ENCODE peak calls at places on chromosomes 2 and 18, in six cellular contexts. One of them, this sample, is unnamed.

GRCh38 chr2:8609357-8609804 is 72.5 kb upstream of the ID2 start:
- DNase-seq in left lung: no peak
- DNase-seq in Calu3: no peak
- DNase-seq in epithelial cell of esophagus: no peak
- DNase-seq in thoracic aorta: no peak
- DNase-seq in osteocyte: no peak
- DNase-seq in this sample: no peak

GRCh38 chr2:222256250-222256649 is 42.5 kb downstream of the PAX3 start:
- DNase-seq in left lung: no peak
- DNase-seq in Calu3: no peak
- DNase-seq in epithelial cell of esophagus: no peak
- DNase-seq in thoracic aorta: no peak
- DNase-seq in osteocyte: no peak
- DNase-seq in this sample: no peak

GRCh38 chr2:40032650-40033319 is 253.7 kb upstream of the THUMPD2 start:
- DNase-seq in left lung: no peak
- DNase-seq in Calu3: no peak
- DNase-seq in epithelial cell of esophagus: peak
- DNase-seq in thoracic aorta: no peak
- DNase-seq in osteocyte: no peak
- DNase-seq in this sample: no peak

GRCh38 chr2:224973112-224974016 is 68.9 kb downstream of the DOCK10 start:
- DNase-seq in left lung: no peak
- DNase-seq in Calu3: peak
- DNase-seq in epithelial cell of esophagus: peak
- DNase-seq in thoracic aorta: no peak
- DNase-seq in osteocyte: no peak
- DNase-seq in this sample: no peak

GRCh38 chr2:65388626-65389390 is 43.6 kb downstream of the SPRED2 start:
- DNase-seq in left lung: no peak
- DNase-seq in Calu3: no peak
- DNase-seq in epithelial cell of esophagus: peak
- DNase-seq in thoracic aorta: no peak
- DNase-seq in osteocyte: peak
- DNase-seq in this sample: no peak

GRCh38 chr18:33231474-33232317 is 208.8 kb downstream of the CCDC178 start:
- DNase-seq in left lung: peak
- DNase-seq in Calu3: peak
- DNase-seq in epithelial cell of esophagus: peak
- DNase-seq in thoracic aorta: peak
- DNase-seq in osteocyte: peak
- DNase-seq in this sample: no peak

GRCh38 chr2:16111838-16112210 is 171.5 kb downstream of the MYCN start:
- DNase-seq in left lung: no peak
- DNase-seq in Calu3: no peak
- DNase-seq in epithelial cell of esophagus: no peak
- DNase-seq in thoracic aorta: no peak
- DNase-seq in osteocyte: no peak
- DNase-seq in this sample: no peak

GRCh38 chr2:167814881-167815718 is 432.3 kb downstream of the STK39 start:
- DNase-seq in left lung: no peak
- DNase-seq in Calu3: no peak
- DNase-seq in epithelial cell of esophagus: no peak
- DNase-seq in thoracic aorta: no peak
- DNase-seq in osteocyte: no peak
- DNase-seq in this sample: no peak

GRCh38 chr2:109299466-109299865 is 170.5 kb downstream of the SH3RF3 start:
- DNase-seq in left lung: no peak
- DNase-seq in Calu3: no peak
- DNase-seq in epithelial cell of esophagus: no peak
- DNase-seq in thoracic aorta: no peak
- DNase-seq in osteocyte: no peak
- DNase-seq in this sample: no peak

GRCh38 chr2:45285791-45286390 is 276.6 kb upstream of the SIX2 start:
- DNase-seq in left lung: no peak
- DNase-seq in Calu3: no peak
- DNase-seq in epithelial cell of esophagus: no peak
- DNase-seq in thoracic aorta: no peak
- DNase-seq in osteocyte: no peak
- DNase-seq in this sample: no peak

GRCh38 chr2:241268716-241269445 is 46.6 kb downstream of the HDLBP start:
- DNase-seq in left lung: no peak
- DNase-seq in Calu3: no peak
- DNase-seq in epithelial cell of esophagus: peak
- DNase-seq in thoracic aorta: no peak
- DNase-seq in osteocyte: peak
- DNase-seq in this sample: no peak

GRCh38 chr2:101899257-101899656 is 92.5 kb upstream of the IL1R2 start:
- DNase-seq in left lung: no peak
- DNase-seq in Calu3: no peak
- DNase-seq in epithelial cell of esophagus: no peak
- DNase-seq in thoracic aorta: no peak
- DNase-seq in osteocyte: no peak
- DNase-seq in this sample: no peak

GRCh38 chr2:16248571-16249105 is 308.3 kb downstream of the MYCN start:
- DNase-seq in left lung: no peak
- DNase-seq in Calu3: no peak
- DNase-seq in epithelial cell of esophagus: no peak
- DNase-seq in thoracic aorta: no peak
- DNase-seq in osteocyte: peak
- DNase-seq in this sample: peak

GRCh38 chr2:125330133-125330532 is 1305.0 kb downstream of the CNTNAP5 start:
- DNase-seq in left lung: no peak
- DNase-seq in Calu3: no peak
- DNase-seq in epithelial cell of esophagus: no peak
- DNase-seq in thoracic aorta: no peak
- DNase-seq in osteocyte: no peak
- DNase-seq in this sample: no peak

GRCh38 chr2:241609859-241610793 is 26.8 kb downstream of the THAP4 start:
- DNase-seq in left lung: peak
- DNase-seq in Calu3: peak
- DNase-seq in epithelial cell of esophagus: peak
- DNase-seq in thoracic aorta: peak
- DNase-seq in osteocyte: no peak
- DNase-seq in this sample: peak

GRCh38 chr2:133640103-133640502 is 71.8 kb upstream of the NCKAP5 start:
- DNase-seq in left lung: no peak
- DNase-seq in Calu3: no peak
- DNase-seq in epithelial cell of esophagus: peak
- DNase-seq in thoracic aorta: no peak
- DNase-seq in osteocyte: no peak
- DNase-seq in this sample: no peak

GRCh38 chr18:63881851-63882250 is 5.7 kb upstream of the SERPINB2 start:
- DNase-seq in left lung: no peak
- DNase-seq in Calu3: no peak
- DNase-seq in epithelial cell of esophagus: peak
- DNase-seq in thoracic aorta: no peak
- DNase-seq in osteocyte: no peak
- DNase-seq in this sample: no peak

GRCh38 chr2:11559066-11559785 is 25.4 kb downstream of the GREB1 start:
- DNase-seq in left lung: no peak
- DNase-seq in Calu3: no peak
- DNase-seq in epithelial cell of esophagus: no peak
- DNase-seq in thoracic aorta: no peak
- DNase-seq in osteocyte: no peak
- DNase-seq in this sample: no peak

GRCh38 chr2:222752731-222753130 is 81.3 kb downstream of the MOGAT1 start:
- DNase-seq in left lung: no peak
- DNase-seq in Calu3: no peak
- DNase-seq in epithelial cell of esophagus: no peak
- DNase-seq in thoracic aorta: no peak
- DNase-seq in osteocyte: no peak
- DNase-seq in this sample: no peak

GRCh38 chr18:8424917-8425725 is 184.1 kb upstream of the RAB12 start:
- DNase-seq in left lung: no peak
- DNase-seq in Calu3: peak
- DNase-seq in epithelial cell of esophagus: peak
- DNase-seq in thoracic aorta: no peak
- DNase-seq in osteocyte: peak
- DNase-seq in this sample: no peak

GRCh38 chr18:79944126-79944731 is 7.2 kb downstream of the SLC66A2 start:
- DNase-seq in left lung: peak
- DNase-seq in Calu3: no peak
- DNase-seq in epithelial cell of esophagus: no peak
- DNase-seq in thoracic aorta: no peak
- DNase-seq in osteocyte: no peak
- DNase-seq in this sample: peak

GRCh38 chr18:32919799-32920198 is 147.0 kb upstream of the KLHL14 start:
- DNase-seq in left lung: no peak
- DNase-seq in Calu3: peak
- DNase-seq in epithelial cell of esophagus: peak
- DNase-seq in thoracic aorta: no peak
- DNase-seq in osteocyte: no peak
- DNase-seq in this sample: no peak

DNA sequence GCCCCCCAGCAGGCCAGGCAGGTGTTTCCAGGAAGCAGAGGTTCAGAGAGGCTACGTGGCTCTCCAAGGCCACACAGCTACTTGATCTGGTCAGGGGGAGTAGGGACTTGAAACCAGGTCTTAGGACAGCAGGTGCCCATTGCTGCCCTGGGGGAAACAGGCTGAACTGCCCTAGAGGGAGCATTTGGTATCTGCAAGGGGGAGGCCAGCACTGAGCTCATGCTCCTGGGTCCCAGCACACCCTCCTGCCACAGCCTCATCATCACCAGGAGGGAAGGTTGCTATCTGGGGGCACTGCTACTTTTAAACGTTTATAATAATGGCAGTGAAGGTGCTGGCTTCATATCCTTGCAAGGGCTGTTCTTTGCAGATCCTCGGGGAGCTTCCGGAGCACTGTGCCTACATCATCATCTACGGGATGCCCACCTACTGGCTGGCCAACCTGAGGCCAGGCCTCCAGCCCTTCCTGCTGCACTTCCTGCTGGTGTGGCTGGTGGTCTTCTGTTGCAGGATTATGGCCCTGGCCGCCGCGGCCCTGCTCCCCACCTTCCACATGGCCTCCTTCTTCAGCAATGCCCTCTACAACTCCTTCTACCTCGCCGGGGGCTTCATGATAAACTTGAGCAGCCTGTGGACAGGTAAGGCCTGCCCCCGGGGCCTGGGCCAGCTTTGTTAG is 36.1 kb downstream of the ABCG8 start:
- DNase-seq in left lung: no peak
- DNase-seq in Calu3: no peak
- DNase-seq in epithelial cell of esophagus: no peak
- DNase-seq in thoracic aorta: no peak
- DNase-seq in osteocyte: peak
- DNase-seq in this sample: no peak
- TF ChIP-seq CTCF in left lung: no peak
- TF ChIP-seq CTCF in Calu3: no peak
- TF ChIP-seq CTCF in epithelial cell of esophagus: no peak
- TF ChIP-seq CTCF in thoracic aorta: no peak
- TF ChIP-seq CTCF in osteocyte: no peak
- TF ChIP-seq CTCF in this sample: no peak

GRCh38 chr2:226799976-226800940 is 638 bp upstream of the IRS1 start:
- DNase-seq in left lung: no peak
- DNase-seq in Calu3: no peak
- DNase-seq in epithelial cell of esophagus: peak
- DNase-seq in thoracic aorta: no peak
- DNase-seq in osteocyte: no peak
- DNase-seq in this sample: peak

GRCh38 chr2:226797289-226797988 is 2.2 kb downstream of the IRS1 start:
- DNase-seq in left lung: peak
- DNase-seq in Calu3: no peak
- DNase-seq in epithelial cell of esophagus: no peak
- DNase-seq in thoracic aorta: no peak
- DNase-seq in osteocyte: no peak
- DNase-seq in this sample: no peak

GRCh38 chr2:226797989-226798421 is 1.6 kb downstream of the IRS1 start:
- DNase-seq in left lung: no peak
- DNase-seq in Calu3: no peak
- DNase-seq in epithelial cell of esophagus: no peak
- DNase-seq in thoracic aorta: no peak
- DNase-seq in osteocyte: no peak
- DNase-seq in this sample: no peak

GRCh38 chr2:226799211-226799975 is at the start of gene IRS1:
- DNase-seq in left lung: peak
- DNase-seq in Calu3: peak
- DNase-seq in epithelial cell of esophagus: peak
- DNase-seq in thoracic aorta: peak
- DNase-seq in osteocyte: peak
- DNase-seq in this sample: peak

GRCh38 chr2:226798422-226799210 is 1.0 kb downstream of the IRS1 start:
- DNase-seq in left lung: peak
- DNase-seq in Calu3: peak
- DNase-seq in epithelial cell of esophagus: peak
- DNase-seq in thoracic aorta: no peak
- DNase-seq in osteocyte: no peak
- DNase-seq in this sample: peak
- TF ChIP-seq CTCF in left lung: no peak
- TF ChIP-seq CTCF in Calu3: no peak
- TF ChIP-seq CTCF in epithelial cell of esophagus: no peak
- TF ChIP-seq CTCF in thoracic aorta: no peak
- TF ChIP-seq CTCF in osteocyte: peak
- TF ChIP-seq CTCF in this sample: no peak

DNA sequence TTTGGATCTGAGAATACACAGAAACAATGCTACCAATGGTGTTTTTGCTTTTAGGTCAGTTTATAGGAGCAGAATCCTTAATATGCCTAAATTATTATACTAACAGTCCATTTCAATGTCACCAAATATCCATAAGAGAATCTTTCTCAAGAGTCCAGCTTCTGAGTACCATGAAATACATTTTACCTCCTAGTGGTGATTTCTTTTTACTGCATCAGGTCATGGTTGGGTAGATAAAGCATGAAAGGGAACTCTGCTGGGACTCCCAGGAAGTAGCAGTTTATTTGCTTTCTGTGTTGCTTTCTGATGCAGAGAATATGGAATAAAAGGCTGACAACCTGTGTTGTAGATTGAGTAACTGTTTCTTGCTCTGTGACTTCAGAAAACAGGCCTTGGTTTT is 115.6 kb downstream of the PPP1R1C start:
- DNase-seq in left lung: no peak
- DNase-seq in Calu3: no peak
- DNase-seq in epithelial cell of esophagus: peak
- DNase-seq in thoracic aorta: no peak
- DNase-seq in osteocyte: no peak
- DNase-seq in this sample: no peak
- TF ChIP-seq CTCF in left lung: no peak
- TF ChIP-seq CTCF in Calu3: no peak
- TF ChIP-seq CTCF in epithelial cell of esophagus: peak
- TF ChIP-seq CTCF in thoracic aorta: no peak
- TF ChIP-seq CTCF in osteocyte: peak
- TF ChIP-seq CTCF in this sample: no peak

GRCh38 chr2:204264746-204265145 is 280.5 kb upstream of the PARD3B start:
- DNase-seq in left lung: no peak
- DNase-seq in Calu3: no peak
- DNase-seq in epithelial cell of esophagus: no peak
- DNase-seq in thoracic aorta: no peak
- DNase-seq in osteocyte: no peak
- DNase-seq in this sample: no peak

GRCh38 chr2:204265701-204266310 is 279.5 kb upstream of the PARD3B start:
- DNase-seq in left lung: peak
- DNase-seq in Calu3: no peak
- DNase-seq in epithelial cell of esophagus: no peak
- DNase-seq in thoracic aorta: no peak
- DNase-seq in osteocyte: no peak
- DNase-seq in this sample: no peak

GRCh38 chr2:204272089-204272488 is 273.2 kb upstream of the PARD3B start:
- DNase-seq in left lung: no peak
- DNase-seq in Calu3: no peak
- DNase-seq in epithelial cell of esophagus: no peak
- DNase-seq in thoracic aorta: no peak
- DNase-seq in osteocyte: no peak
- DNase-seq in this sample: no peak

GRCh38 chr2:204268971-204269370 is 276.3 kb upstream of the PARD3B start:
- DNase-seq in left lung: no peak
- DNase-seq in Calu3: no peak
- DNase-seq in epithelial cell of esophagus: peak
- DNase-seq in thoracic aorta: no peak
- DNase-seq in osteocyte: no peak
- DNase-seq in this sample: no peak

GRCh38 chr2:204268458-204268857 is 276.8 kb upstream of the PARD3B start:
- DNase-seq in left lung: no peak
- DNase-seq in Calu3: no peak
- DNase-seq in epithelial cell of esophagus: no peak
- DNase-seq in thoracic aorta: no peak
- DNase-seq in osteocyte: no peak
- DNase-seq in this sample: no peak
- TF ChIP-seq CTCF in left lung: no peak
- TF ChIP-seq CTCF in Calu3: no peak
- TF ChIP-seq CTCF in epithelial cell of esophagus: no peak
- TF ChIP-seq CTCF in thoracic aorta: no peak
- TF ChIP-seq CTCF in osteocyte: no peak
- TF ChIP-seq CTCF in this sample: no peak